ENCODE peak calls at places on chromosome 16, in eight cellular contexts. U is IMR-90; H is CD8-positive, alpha-beta memory T cell; N is uterus; Y is GM23248; D is stomach; A is mammary epithelial cell; Q is thoracic aorta. Z is an unnamed sample. For H3K4me1, the result is how much of the 10 kb centered on the place peaks cover.

GRCh38 chr16:3459401-3460090 is 16.1 kb downstream of the NAA60 start:
- DNase-seq in Q (no peak), Y (peak), H (no peak), U (peak), A (no peak), N (no peak), D (no peak), Z (no peak)

GRCh38 chr16:50680907-50681885 is at the start of gene SNX20:
- DNase-seq in Q (no peak), H (peak), U (no peak), D (peak), Y (no peak), N (no peak), A (no peak), Z (no peak)

GRCh38 chr16:28826141-28826540 is 3.3 kb downstream of the ATXN2L start:
- DNase-seq in Q (no peak), Y (peak), H (no peak), A (peak), N (no peak), D (no peak), U (peak), Z (no peak)

GRCh38 chr16:49093939-49094338 is 187.7 kb downstream of the CBLN1 start:
- DNase-seq in H (no peak), A (no peak), N (no peak), Q (no peak), D (no peak), Y (no peak), U (no peak), Z (peak)

GRCh38 chr16:67989322-67990017 is 9.2 kb upstream of the DPEP3 start:
- DNase-seq in A (no peak), D (no peak), Y (no peak), H (no peak), N (no peak), Q (no peak), U (no peak), Z (no peak)

GRCh38 chr16:67565470-67566100 is 3.3 kb downstream of the CTCF start:
- DNase-seq in D (no peak), N (no peak), H (no peak), Q (no peak), U (no peak), Y (no peak), A (no peak), Z (no peak)

GRCh38 chr16:29729116-29729521 is 16.7 kb downstream of the C16orf54 start:
- DNase-seq in Y (peak), A (peak), U (peak), D (no peak), H (no peak), Q (no peak), N (no peak), Z (no peak)

GRCh38 chr16:85209526-85210121 is 97.4 kb upstream of the CIBAR2 start:
- DNase-seq in U (no peak), A (no peak), H (no peak), Y (no peak), Q (no peak), N (no peak), D (no peak), Z (no peak)

GRCh38 chr16:12231666-12232065 is 255.1 kb downstream of the SNX29 start:
- DNase-seq in Q (no peak), D (no peak), N (no peak), Y (peak), H (no peak), A (peak), U (peak), Z (no peak)

GRCh38 chr16:81774348-81774747 is 4.7 kb upstream of the PLCG2 start:
- DNase-seq in D (no peak), U (no peak), H (no peak), N (no peak), A (no peak), Q (no peak), Y (no peak), Z (no peak)

GRCh38 chr16:85652431-85653221 is 36.1 kb downstream of the GINS2 start:
- DNase-seq in H (no peak), U (peak), Y (peak), Q (no peak), A (no peak), D (peak), N (peak), Z (peak)

GRCh38 chr16:88478115-88478514 is 25.0 kb downstream of the ZFPM1 start:
- DNase-seq in Q (no peak), H (no peak), A (no peak), N (no peak), U (no peak), Y (no peak), D (no peak), Z (no peak)

GRCh38 chr16:68972008-68972407 is 128.7 kb downstream of the TANGO6 start:
- DNase-seq in D (no peak), N (no peak), Y (no peak), A (no peak), H (no peak), U (no peak), Q (no peak), Z (no peak)

GRCh38 chr16:17313085-17313611 is 157.6 kb downstream of the XYLT1 start:
- DNase-seq in A (peak), U (peak), D (no peak), H (no peak), Q (no peak), N (peak), Y (peak), Z (no peak)

GRCh38 chr16:23496826-23497542 is 13.3 kb downstream of the GGA2 start:
- DNase-seq in Q (no peak), D (no peak), A (peak), Y (peak), N (peak), U (peak), H (no peak), Z (no peak)

GRCh38 chr16:18984425-18985005 is 781 bp downstream of the TMC7 start:
- DNase-seq in D (no peak), Y (no peak), A (peak), N (no peak), H (no peak), Q (no peak), U (no peak), Z (no peak)

GRCh38 chr16:46743232-46743719 is 4.9 kb downstream of the MYLK3 start:
- DNase-seq in Q (no peak), Y (peak), H (no peak), N (no peak), A (peak), D (no peak), U (peak), Z (no peak)

GRCh38 chr16:87723224-87723619 is 42.6 kb downstream of the KLHDC4 start:
- DNase-seq in U (peak), Q (no peak), A (peak), D (peak), H (peak), N (no peak), Y (peak), Z (no peak)

GRCh38 chr16:69476920-69477418 is 52.5 kb downstream of the CYB5B start:
- DNase-seq in A (peak), Y (peak), N (no peak), U (peak), H (no peak), Q (no peak), D (no peak), Z (no peak)

GRCh38 chr16:87956169-87956770 is 5.0 kb downstream of the BANP start:
- DNase-seq in A (no peak), Y (peak), H (peak), U (peak), N (no peak), D (no peak), Q (no peak), Z (no peak)

GRCh38 chr16:17391715-17392114 is 79.0 kb downstream of the XYLT1 start:
- DNase-seq in H (no peak), U (no peak), D (no peak), Q (no peak), N (no peak), Y (no peak), A (no peak), Z (no peak)

GRCh38 chr16:57668630-57669475 is 747 bp downstream of the ADGRG3 start:
- DNase-seq in Y (no peak), H (no peak), Q (no peak), D (no peak), N (no peak), U (no peak), A (no peak), Z (no peak)

DNA sequence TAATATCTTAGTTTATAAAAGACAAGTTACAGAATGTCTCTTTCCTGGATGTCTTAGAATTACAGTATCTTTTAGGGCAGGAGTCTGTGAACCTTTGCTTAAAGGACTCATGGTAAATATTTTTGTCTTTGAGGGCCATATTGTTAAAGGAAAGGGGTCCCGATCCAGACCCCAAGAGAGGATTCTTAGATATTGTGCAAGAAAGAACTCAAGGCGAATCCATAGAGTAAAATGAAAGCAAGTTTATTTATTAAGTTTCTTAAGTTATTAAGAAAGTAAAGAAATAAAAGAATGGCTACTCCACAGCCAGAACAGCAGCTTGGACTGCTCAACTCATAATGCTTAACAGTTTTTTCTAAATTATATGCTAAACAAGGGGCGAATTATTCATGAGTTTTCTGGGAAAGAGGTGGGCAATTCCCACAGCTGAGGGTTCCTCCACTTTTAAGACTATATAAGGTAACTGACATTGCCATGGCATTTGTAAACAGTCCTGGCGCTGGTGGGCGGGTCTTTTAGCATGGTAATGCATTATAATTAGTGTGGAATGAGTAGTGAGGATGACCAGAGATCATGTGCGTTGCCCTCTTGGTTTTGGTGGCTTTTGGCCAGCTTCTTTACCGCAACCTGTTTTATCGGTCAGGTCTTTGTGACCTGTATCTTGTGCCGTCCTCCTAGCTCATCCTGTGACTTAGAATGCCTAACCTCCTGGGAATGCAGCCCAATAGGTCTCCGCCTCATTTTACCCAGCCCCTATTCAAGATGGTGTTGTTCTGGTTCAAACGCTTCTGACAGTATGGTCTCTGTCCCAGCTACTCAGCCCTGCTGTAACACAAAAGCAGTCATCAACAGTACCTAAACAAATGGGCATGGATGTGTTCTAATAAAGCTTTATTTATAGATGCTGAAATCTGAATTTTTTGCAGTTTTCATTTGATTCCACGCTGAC is 53.2 kb downstream of the BMERB1 start:
- DNase-seq in N (peak), H (no peak), D (no peak), Y (no peak), U (no peak), A (no peak), Q (no peak), Z (no peak)
- H3K4me1 ChIP-seq in N (under half), H (under half), D (under half), Y (under half), U (under half), A (under half), Q (under half), Z (under half)

GRCh38 chr16:27432600-27432957 is 30.6 kb downstream of the IL21R start:
- DNase-seq in H (no peak), Q (no peak), D (no peak), Y (peak), A (peak), N (no peak), U (peak), Z (peak)
- H3K4me1 ChIP-seq in H (under half), Q (under half), D (under half), Y (under half), A (under half), N (under half), U (under half), Z (under half)

GRCh38 chr16:54093281-54093680 is 193.3 kb downstream of the IRX3 start:
- DNase-seq in H (no peak), U (no peak), D (no peak), Y (no peak), Q (no peak), A (no peak), N (no peak), Z (no peak)

GRCh38 chr16:54094641-54095040 is 191.9 kb downstream of the IRX3 start:
- DNase-seq in U (no peak), Y (no peak), A (no peak), H (no peak), Q (no peak), N (no peak), D (no peak), Z (no peak)

GRCh38 chr16:54086791-54087190 is 199.8 kb downstream of the IRX3 start:
- DNase-seq in U (no peak), Y (no peak), A (no peak), Q (no peak), H (no peak), D (no peak), N (no peak), Z (no peak)

DNA sequence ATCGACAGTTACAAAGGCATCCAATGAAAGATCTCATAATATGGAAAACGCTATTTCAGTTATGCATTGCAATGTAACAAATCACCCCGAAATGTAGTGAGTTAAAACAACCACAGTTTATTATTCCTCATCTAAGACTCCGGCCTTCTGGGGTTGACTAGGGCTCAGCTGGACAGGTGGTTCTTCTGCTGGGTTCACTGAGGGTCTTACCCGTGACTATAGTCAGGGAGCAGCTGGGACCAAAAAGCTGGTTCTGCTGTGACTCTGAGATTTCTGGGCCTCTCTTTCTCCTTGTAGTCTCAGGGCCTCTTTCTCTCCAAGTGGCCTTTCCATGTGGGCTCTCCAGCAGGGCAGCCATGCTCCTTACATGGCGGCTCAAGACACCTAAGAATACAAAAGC is 196.0 kb downstream of the IRX3 start:
- DNase-seq in U (no peak), Y (no peak), A (no peak), H (no peak), N (no peak), D (no peak), Q (no peak), Z (no peak)
- H3K4me1 ChIP-seq in U (under half), Y (under half), A (under half), H (under half), N (under half), D (under half), Q (under half), Z (under half)

DNA sequence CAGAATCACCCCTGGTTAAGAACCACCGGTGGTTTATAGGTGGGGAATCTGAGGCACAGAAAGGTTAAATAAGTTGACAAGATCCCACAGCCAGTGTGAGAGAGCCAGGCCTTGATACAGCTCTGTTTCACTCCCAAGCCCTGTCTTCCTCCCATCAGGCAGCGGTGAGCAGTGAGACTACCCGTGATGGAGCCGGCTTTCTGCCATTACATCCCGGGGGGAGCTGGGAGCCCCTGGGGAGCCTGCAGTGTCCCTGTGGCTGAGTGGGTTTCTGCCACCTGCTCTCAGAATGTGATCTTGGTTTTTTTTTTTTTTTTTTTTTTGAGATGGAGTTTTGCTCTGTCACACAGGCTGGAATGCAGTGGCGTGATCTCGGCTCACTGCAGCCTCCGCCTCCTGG is 66.4 kb downstream of the ABCC1 start:
- DNase-seq in U (no peak), H (no peak), Q (no peak), A (no peak), Y (no peak), D (no peak), N (no peak), Z (no peak)
- H3K4me1 ChIP-seq in U (under half), H (under half), Q (under half), A (under half), Y (under half), D (under half), N (under half), Z (half or more)

GRCh38 chr16:971582-971905 is 760 bp upstream of the LMF1 start:
- DNase-seq in Q (no peak), D (no peak), U (no peak), Y (no peak), A (no peak), H (no peak), N (no peak), Z (no peak)

GRCh38 chr16:971981-972315 is 1.2 kb upstream of the LMF1 start:
- DNase-seq in U (no peak), N (no peak), H (no peak), Q (no peak), Y (no peak), D (no peak), A (no peak), Z (no peak)

GRCh38 chr16:970766-971581 is at the start of gene LMF1:
- DNase-seq in U (peak), N (peak), D (peak), H (peak), A (peak), Y (peak), Q (peak), Z (peak)

GRCh38 chr16:969508-970378 is 1.0 kb downstream of the LMF1 start:
- DNase-seq in D (no peak), A (no peak), N (no peak), H (no peak), U (peak), Y (peak), Q (no peak), Z (no peak)

DNA sequence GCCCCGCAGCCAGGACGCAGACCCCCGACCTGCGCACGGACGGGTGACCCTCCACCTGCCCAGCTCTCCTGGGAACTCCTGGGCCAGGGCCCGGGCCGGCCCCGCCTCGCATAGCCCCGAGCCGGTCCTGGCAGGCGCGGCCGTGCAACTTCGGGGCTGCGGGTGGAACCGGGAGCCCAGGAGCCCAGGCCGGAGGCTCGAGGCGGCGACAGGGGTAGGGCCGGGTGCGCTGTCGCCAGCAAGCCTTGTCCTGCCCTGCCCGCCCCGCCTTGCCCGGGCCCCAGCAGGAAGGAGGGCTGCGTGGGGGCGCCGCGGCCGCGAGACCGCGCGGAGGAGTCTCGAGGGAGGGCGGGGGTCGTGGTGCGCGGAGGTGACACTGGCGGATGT is 412 bp downstream of the LMF1 start:
- DNase-seq in Q (no peak), Y (peak), N (no peak), U (no peak), D (no peak), A (no peak), H (no peak), Z (no peak)
- H3K4me1 ChIP-seq in Q (under half), Y (under half), N (under half), U (under half), D (under half), A (under half), H (under half), Z (under half)